ENCODE peak calls at places on chromosome 11, in four cellular contexts. T is stimulated activated effector memory CD8-positive, alpha-beta T cell treated with anti-CD3 and anti-CD28 coated beads, Interleukin-12 subunit alpha, Interleukin-12 subunit beta, amount 100 ng/mL, for 72 hours; A is RKO; J is HAP-1. Y is an unnamed sample.
A peak's percentile ranks its signal among the peaks of the same experiment; 100 is the strongest.

GRCh38 chr11:13784848-13785247 is 116.4 kb downstream of the FAR1 start:
- DNase-seq in A (no peak), T (no peak), J (no peak), Y (no peak)

GRCh38 chr11:113184498-113184897 is 129.9 kb upstream of the TTC12 start:
- DNase-seq in T (no peak), A (peak; percentile 64), J (no peak), Y (peak; percentile 73)

GRCh38 chr11:47099213-47099917 is 77.3 kb downstream of the ARFGAP2 start:
- DNase-seq in A (no peak), T (no peak), J (no peak), Y (peak; percentile 41)

GRCh38 chr11:26410967-26411366 is 79.0 kb downstream of the ANO3 start:
- DNase-seq in A (no peak), T (no peak), J (no peak), Y (no peak)

GRCh38 chr11:1938343-1939005 is 8.7 kb upstream of the MRPL23 start:
- DNase-seq in A (no peak), J (no peak), T (no peak), Y (no peak)

GRCh38 chr11:119195680-119196079 is 10.4 kb downstream of the NHERF4 start:
- DNase-seq in J (no peak), A (no peak), T (no peak), Y (peak; percentile 67)

GRCh38 chr11:110867951-110868350 is 155.7 kb upstream of the ARHGAP20 start:
- DNase-seq in A (no peak), T (no peak), J (no peak), Y (no peak)

GRCh38 chr11:2390871-2391662 is 9.5 kb upstream of the TSSC4 start:
- DNase-seq in T (no peak), A (no peak), J (no peak), Y (peak; percentile 50)

GRCh38 chr11:93933230-93933629 is 82.8 kb upstream of the VSTM5 start:
- DNase-seq in T (no peak), J (no peak), A (no peak), Y (no peak)

GRCh38 chr11:62506413-62506940 is 40.1 kb downstream of the AHNAK start:
- DNase-seq in T (no peak), A (no peak), J (no peak), Y (no peak)

GRCh38 chr11:125457814-125458343 is 38.2 kb downstream of the FEZ1 start:
- DNase-seq in T (no peak), A (no peak), J (peak; percentile 40), Y (no peak)

GRCh38 chr11:118056806-118057205 is 20.1 kb upstream of the TMPRSS4 start:
- DNase-seq in A (no peak), T (no peak), J (no peak), Y (no peak)

GRCh38 chr11:66845876-66846212 is 2.6 kb downstream of the RCE1 start:
- DNase-seq in J (no peak), T (no peak), A (no peak), Y (no peak)

GRCh38 chr11:1073261-1073724 is 1.4 kb upstream of the MUC2 start:
- DNase-seq in J (no peak), T (no peak), A (no peak), Y (peak; percentile 53)

GRCh38 chr11:358129-358805 is 11.0 kb upstream of the B4GALNT4 start:
- DNase-seq in T (no peak), J (no peak), A (no peak), Y (no peak)

GRCh38 chr11:69231466-69232018 is 62.4 kb upstream of the MYEOV start:
- DNase-seq in A (no peak), J (no peak), T (no peak), Y (no peak)

GRCh38 chr11:61445535-61445934 is 15.6 kb downstream of the SDHAF2 start:
- DNase-seq in T (no peak), J (no peak), A (no peak), Y (no peak)

GRCh38 chr11:112526699-112527410 is 266.2 kb upstream of the PLET1 start:
- DNase-seq in T (no peak), J (no peak), A (no peak), Y (no peak)

GRCh38 chr11:4539603-4540219 is 5.3 kb upstream of the OR52M1 start:
- DNase-seq in T (peak; percentile 59), J (peak; percentile 13), A (peak; percentile 44), Y (peak; percentile 31)

GRCh38 chr11:1762537-1763302 is 1.0 kb downstream of the CTSD start:
- DNase-seq in A (no peak), T (no peak), J (no peak), Y (peak; percentile 54)

Y was measured in SW480.